ENCODE peak calls at places on chromosome 3, in seven cellular contexts. Z is transverse colon, B is GM13977, P is hepatocyte, N is fibroblast of mammary gland, Y is pancreas, V is right atrium auricular region. K is an unnamed sample.

GRCh38 chr3:160257606-160258005 is 32.4 kb downstream of the C3orf80 start:
- DNase-seq in Z (no peak), B (no peak), P (no peak), N (no peak), Y (no peak), V (no peak), K (no peak)

GRCh38 chr3:64299206-64299605 is 73.9 kb upstream of the PRICKLE2 start:
- DNase-seq in Z (no peak), B (no peak), P (no peak), N (no peak), Y (no peak), V (no peak), K (no peak)

GRCh38 chr3:32121137-32121536 is 14.7 kb downstream of the GPD1L start:
- DNase-seq in Z (peak; percentile 28), B (no peak), P (no peak), N (no peak), Y (no peak), V (no peak), K (no peak)

GRCh38 chr3:11543141-11543947 is 100.4 kb downstream of the VGLL4 start:
- DNase-seq in Z (no peak), B (no peak), P (no peak), N (no peak), Y (no peak), V (no peak), K (no peak)

GRCh38 chr3:31210068-31210650 is 315.7 kb upstream of the GADL1 start:
- DNase-seq in Z (no peak), B (no peak), P (no peak), N (no peak), Y (no peak), V (no peak), K (no peak)

GRCh38 chr3:11757441-11757875 is 89.2 kb downstream of the TAMM41 start:
- DNase-seq in Z (no peak), B (no peak), P (peak; percentile 21), N (peak; percentile 30), Y (no peak), V (no peak), K (peak; percentile 49)

GRCh38 chr3:156803949-156804741 is 22.0 kb upstream of the LEKR1 start:
- DNase-seq in Z (no peak), B (no peak), P (no peak), N (no peak), Y (no peak), V (no peak), K (no peak)

GRCh38 chr3:141412936-141413354 is 44.6 kb downstream of the ZBTB38 start:
- DNase-seq in Z (peak; percentile 76), B (no peak), P (peak; percentile 64), N (peak; percentile 85), Y (peak; percentile 93), V (peak; percentile 95), K (peak; percentile 56)

GRCh38 chr3:29064085-29064484 is 216.8 kb upstream of the RBMS3 start:
- DNase-seq in Z (no peak), B (no peak), P (no peak), N (peak; percentile 31), Y (no peak), V (no peak), K (peak; percentile 71)

GRCh38 chr3:128854382-128854939 is 25.0 kb upstream of the ACAD9 start:
- DNase-seq in Z (no peak), B (no peak), P (no peak), N (no peak), Y (no peak), V (no peak), K (no peak)

DNA sequence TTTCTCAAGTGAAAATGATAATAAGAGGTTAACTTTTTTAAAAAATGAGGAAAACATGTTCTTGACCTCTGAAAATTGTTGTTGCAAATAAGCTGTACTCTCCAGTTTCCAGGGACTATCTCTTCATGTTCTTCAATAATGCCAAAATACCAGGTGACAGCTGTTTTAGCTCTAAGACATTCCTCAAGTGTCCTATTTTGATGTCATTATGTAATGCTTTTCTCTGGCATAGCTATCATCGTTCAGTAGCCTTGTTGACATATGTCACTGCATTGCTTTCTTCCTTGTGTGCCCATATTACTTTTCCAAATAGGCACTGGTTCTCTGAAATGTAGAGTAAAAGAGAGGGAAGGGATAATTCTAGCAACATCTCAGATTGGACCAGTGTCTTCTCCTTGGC is 5.7 kb upstream of the FILIP1L start:
- DNase-seq in Z (no peak), B (no peak), P (no peak), N (no peak), Y (no peak), V (no peak), K (no peak)
- TF ChIP-seq CTCF in Z (no peak), B (no peak), P (no peak), N (no peak), Y (no peak), V (no peak), K (no peak)

GRCh38 chr3:53056442-53056841 is 10.6 kb upstream of the SFMBT1 start:
- DNase-seq in Z (no peak), B (no peak), P (no peak), N (no peak), Y (no peak), V (peak; percentile 1), K (no peak)
- TF ChIP-seq CTCF in Z (no peak), B (peak; percentile 23), P (no peak), N (peak; percentile 33), Y (no peak), V (no peak), K (peak; percentile 58)

GRCh38 chr3:133487920-133488540 is 85.5 kb upstream of the CDV3 start:
- DNase-seq in Z (no peak), B (no peak), P (peak; percentile 58), N (peak; percentile 58), Y (no peak), V (no peak), K (no peak)
- TF ChIP-seq CTCF in Z (peak; percentile 65), B (peak; percentile 57), P (peak; percentile 59), N (peak; percentile 61), Y (peak; percentile 24), V (no peak), K (peak; percentile 89)

GRCh38 chr3:50375200-50375931 is 16.0 kb upstream of the TMEM115 start:
- DNase-seq in Z (no peak), B (no peak), P (no peak), N (no peak), Y (no peak), V (no peak), K (no peak)
- TF ChIP-seq CTCF in Z (no peak), B (peak; percentile 13), P (peak; percentile 3), N (no peak), Y (no peak), V (no peak), K (peak; percentile 29)

DNA sequence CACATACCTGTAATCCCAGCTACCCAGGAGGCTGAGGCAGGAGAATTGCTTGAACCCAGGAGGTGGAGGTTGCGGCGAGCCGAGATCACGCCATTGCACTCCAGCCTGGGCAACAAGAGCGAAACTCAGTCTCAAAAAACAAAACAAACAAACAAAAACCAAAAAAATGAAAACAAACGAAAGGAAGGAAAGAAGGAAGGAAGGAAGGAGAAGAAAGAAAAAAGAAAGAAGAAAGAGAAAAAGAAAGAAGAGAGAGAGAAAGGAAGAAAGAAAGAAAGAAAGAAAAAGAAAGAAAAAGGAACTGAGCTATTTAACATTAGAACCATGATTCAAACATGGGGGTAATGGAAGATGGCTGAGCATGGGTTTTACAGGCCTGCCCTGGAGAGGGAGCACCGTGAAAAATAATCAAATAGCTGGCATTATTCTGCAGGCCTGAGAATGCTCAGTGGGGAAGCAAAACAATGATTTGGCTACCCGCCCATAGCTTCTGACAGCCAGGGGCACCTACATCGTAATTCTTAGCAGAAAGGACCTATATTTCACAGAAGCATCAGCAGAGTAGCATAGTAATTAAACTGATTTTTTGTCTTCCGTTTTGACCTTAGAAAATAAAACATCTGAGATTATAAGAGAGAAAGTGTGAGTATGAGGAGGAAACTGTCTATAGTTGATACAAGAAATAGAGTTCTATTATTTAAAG is 37.7 kb downstream of the BFSP2 start:
- DNase-seq in Z (no peak), B (no peak), P (no peak), N (no peak), Y (no peak), V (no peak), K (peak; percentile 35)
- TF ChIP-seq CTCF in Z (no peak), B (no peak), P (peak; percentile 8), N (no peak), Y (no peak), V (no peak), K (peak; percentile 21)

DNA sequence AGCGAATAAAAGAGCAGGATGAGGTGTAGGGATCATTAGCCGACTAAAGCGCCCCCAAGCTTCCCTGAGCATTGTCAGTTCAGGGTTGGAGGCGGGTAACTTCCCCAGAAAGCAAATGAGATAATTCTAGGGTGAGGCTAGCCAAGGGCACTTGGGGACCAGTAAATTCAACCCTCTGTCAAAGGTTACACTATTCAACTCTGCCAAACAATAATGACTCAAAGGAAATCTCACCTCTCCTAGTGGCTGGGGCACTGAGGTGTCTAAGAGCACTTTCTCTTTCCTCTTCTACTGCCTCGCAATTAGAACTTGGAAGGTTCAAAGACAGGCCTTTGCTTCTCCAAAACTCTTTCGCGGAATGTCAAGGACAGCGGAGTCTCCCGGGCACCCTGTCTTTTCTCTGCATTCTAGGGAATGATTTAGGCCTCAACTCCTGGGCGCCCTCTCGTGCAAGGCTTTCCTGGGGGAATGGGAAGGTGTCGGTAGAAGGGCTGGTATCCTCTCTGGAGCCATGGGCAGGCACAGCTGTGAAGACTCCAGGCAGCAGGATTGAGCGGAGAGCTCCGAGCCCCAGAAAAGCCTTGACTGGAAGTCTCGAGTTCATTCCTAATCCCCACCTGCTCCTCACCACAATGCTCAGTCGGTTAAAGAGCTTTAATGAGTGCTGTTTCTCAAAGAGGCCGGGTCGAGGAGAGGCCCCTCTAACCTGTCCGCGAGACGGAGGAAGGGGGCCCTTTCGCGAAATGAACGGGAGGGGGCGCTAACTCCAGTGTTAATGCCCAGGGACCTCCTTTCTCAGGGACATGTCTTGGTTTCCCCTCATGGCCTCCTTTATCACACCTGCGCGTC is 21.9 kb downstream of the ZIC4 start:
- DNase-seq in Z (no peak), B (no peak), P (no peak), N (no peak), Y (no peak), V (no peak), K (no peak)
- TF ChIP-seq CTCF in Z (no peak), B (peak; percentile 23), P (no peak), N (peak; percentile 31), Y (no peak), V (no peak), K (peak; percentile 68)

DNA sequence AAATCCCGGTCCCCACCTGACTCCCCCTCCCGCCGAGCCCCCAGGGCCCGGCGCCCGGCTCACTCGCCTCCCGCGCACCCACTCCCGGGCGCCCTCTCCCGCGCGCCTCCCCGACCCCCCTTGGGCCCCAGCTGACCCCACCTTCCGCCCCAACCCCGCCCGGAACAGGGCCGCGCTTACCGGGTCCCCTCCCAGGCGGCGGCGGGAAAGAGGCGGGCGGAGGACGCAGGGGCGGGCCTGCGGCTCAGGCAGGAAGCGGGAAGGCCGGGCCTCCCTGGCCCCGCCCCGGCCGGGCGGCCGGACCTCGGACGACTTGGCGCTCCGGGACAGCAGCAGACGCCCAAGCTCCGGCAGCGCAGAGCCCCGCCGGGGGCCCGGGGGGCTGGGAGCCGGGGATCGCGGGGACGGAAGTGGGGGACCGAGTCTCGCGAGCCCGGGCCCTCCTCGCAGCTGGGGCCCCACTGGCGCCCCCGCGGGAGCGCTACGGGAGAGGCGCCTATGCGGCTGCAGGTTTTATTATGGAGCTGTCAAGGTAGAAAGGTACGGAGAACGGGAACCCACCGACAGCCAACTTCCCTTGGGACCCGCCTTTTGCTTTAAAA is at the start of gene SLC41A3:
- DNase-seq in Z (peak; percentile 93), B (peak; percentile 97), P (peak; percentile 94), N (peak; percentile 62), Y (peak; percentile 89), V (peak; percentile 83), K (peak; percentile 59)
- TF ChIP-seq CTCF in Z (peak; percentile 37), B (peak; percentile 64), P (peak; percentile 38), N (no peak), Y (no peak), V (peak; percentile 47), K (peak; percentile 67)